ENCODE peak calls at places on chromosome 22, in six cellular contexts. J is IMR-90; Q is neural progenitor cell; Z is uterus; I is HL-60; B is CD8-positive, alpha-beta T cell. Y is an unnamed sample.

GRCh38 chr22:30718491-30718890 is 23.8 kb downstream of the OSBP2 start:
- DNase-seq in J (no peak), Q (no peak), Z (no peak), I (no peak), B (no peak), Y (no peak)

GRCh38 chr22:21628386-21629261 is 1.2 kb downstream of the YDJC start:
- DNase-seq in J (no peak), Q (no peak), Z (no peak), I (peak), B (no peak), Y (no peak)

GRCh38 chr22:50010676-50011446 is 1.7 kb downstream of the IL17REL start:
- DNase-seq in J (no peak), Q (no peak), Z (no peak), I (no peak), B (no peak), Y (no peak)

GRCh38 chr22:20798218-20798617 is 24.3 kb downstream of the SERPIND1 start:
- DNase-seq in J (no peak), Q (no peak), Z (no peak), I (no peak), B (no peak), Y (no peak)

GRCh38 chr22:21778705-21779363 is 43.2 kb upstream of the YPEL1 start:
- DNase-seq in J (peak), Q (no peak), Z (peak), I (no peak), B (no peak), Y (no peak)

GRCh38 chr22:43995798-43996169 is 28.3 kb upstream of the PARVB start:
- DNase-seq in J (no peak), Q (no peak), Z (no peak), I (no peak), B (no peak), Y (no peak)

GRCh38 chr22:24338701-24339451 is 68.2 kb downstream of the SPECC1L start:
- DNase-seq in J (peak), Q (peak), Z (no peak), I (no peak), B (no peak), Y (no peak)

GRCh38 chr22:44729391-44730012 is 22.9 kb upstream of the ARHGAP8 start:
- DNase-seq in J (peak), Q (no peak), Z (peak), I (peak), B (no peak), Y (no peak)

GRCh38 chr22:38205261-38206128 is 3.7 kb downstream of the MAFF start:
- DNase-seq in J (peak), Q (no peak), Z (peak), I (no peak), B (no peak), Y (no peak)

GRCh38 chr22:28670153-28670552 is 9.5 kb downstream of the TTC28 start:
- DNase-seq in J (no peak), Q (no peak), Z (no peak), I (no peak), B (no peak), Y (no peak)

GRCh38 chr22:42116848-42117424 is 13.7 kb downstream of the CYP2D6 start:
- DNase-seq in J (peak), Q (peak), Z (no peak), I (no peak), B (no peak), Y (peak)

GRCh38 chr22:20651286-20651685 is 122.6 kb upstream of the SERPIND1 start:
- DNase-seq in J (no peak), Q (no peak), Z (no peak), I (no peak), B (no peak), Y (no peak)

GRCh38 chr22:43088979-43089717 is at the start of gene TTLL1:
- DNase-seq in J (peak), Q (peak), Z (peak), I (peak), B (peak), Y (peak)

GRCh38 chr22:48332438-48333322 is 1495.0 kb downstream of the BRD1 start:
- DNase-seq in J (no peak), Q (no peak), Z (no peak), I (no peak), B (no peak), Y (no peak)

GRCh38 chr22:25735657-25736056 is 6.3 kb upstream of the MYO18B start:
- DNase-seq in J (no peak), Q (no peak), Z (no peak), I (no peak), B (no peak), Y (no peak)
- H3K27ac ChIP-seq in J (no peak), Q (no peak), Z (no peak), I (peak), B (no peak), Y (no peak)

DNA sequence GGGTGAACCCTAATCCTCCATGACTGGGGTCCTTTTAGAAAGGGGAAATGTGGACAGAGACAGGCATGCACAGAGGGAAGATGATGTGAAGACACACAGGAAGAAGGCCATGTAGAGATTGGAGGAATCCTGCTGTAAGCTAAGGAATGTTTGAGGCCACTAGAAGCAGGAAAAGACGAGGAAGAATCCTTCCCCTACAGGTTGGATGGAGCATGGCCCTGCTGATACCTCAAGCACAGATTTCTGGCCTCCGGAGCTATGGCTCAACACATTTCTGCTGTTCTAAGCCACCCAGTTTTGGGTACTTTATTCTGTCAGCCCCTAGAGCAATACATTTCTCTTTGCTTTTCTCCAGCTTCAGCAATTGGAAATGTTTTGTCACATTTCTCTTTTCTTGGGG is 487.0 kb downstream of the MIAT start:
- DNase-seq in J (no peak), Q (no peak), Z (no peak), I (no peak), B (no peak), Y (no peak)
- TF ChIP-seq CTCF in J (no peak), Q (peak), Z (no peak), I (no peak), B (no peak), Y (no peak)

DNA sequence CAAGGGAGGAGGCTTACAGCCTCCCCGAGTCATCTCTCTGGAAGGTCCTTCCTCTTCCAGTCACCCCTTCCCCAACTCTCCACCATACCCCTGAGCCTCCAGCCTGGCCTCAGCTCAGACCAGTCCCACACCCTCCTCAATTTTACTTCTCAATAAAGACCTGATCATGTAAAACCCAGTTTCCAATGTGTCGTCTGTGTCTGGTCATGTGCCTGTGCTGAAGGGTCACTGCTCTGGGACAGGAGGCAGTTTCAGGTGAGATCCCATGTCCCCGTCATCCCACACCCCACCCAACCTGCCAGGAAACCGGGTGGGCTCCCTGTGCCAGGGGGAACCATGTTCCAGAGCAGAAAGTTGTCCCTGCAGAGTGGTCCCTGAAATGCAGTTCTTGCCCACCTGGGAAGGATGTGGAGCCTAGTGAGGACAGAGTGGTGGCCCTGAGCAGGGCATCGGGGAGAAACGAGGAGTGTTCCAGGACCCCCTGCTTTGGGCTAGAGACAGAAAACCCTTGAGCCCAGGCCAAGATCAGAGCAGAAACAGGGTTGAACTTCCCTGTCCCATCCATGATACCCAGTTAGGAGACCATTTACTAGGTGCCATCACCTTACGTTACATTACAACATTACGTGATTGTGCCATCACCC is 19.4 kb downstream of the IGLL5 start:
- DNase-seq in J (no peak), Q (no peak), Z (no peak), I (no peak), B (no peak), Y (no peak)
- H3K27ac ChIP-seq in J (no peak), Q (no peak), Z (no peak), I (no peak), B (no peak), Y (no peak)

DNA sequence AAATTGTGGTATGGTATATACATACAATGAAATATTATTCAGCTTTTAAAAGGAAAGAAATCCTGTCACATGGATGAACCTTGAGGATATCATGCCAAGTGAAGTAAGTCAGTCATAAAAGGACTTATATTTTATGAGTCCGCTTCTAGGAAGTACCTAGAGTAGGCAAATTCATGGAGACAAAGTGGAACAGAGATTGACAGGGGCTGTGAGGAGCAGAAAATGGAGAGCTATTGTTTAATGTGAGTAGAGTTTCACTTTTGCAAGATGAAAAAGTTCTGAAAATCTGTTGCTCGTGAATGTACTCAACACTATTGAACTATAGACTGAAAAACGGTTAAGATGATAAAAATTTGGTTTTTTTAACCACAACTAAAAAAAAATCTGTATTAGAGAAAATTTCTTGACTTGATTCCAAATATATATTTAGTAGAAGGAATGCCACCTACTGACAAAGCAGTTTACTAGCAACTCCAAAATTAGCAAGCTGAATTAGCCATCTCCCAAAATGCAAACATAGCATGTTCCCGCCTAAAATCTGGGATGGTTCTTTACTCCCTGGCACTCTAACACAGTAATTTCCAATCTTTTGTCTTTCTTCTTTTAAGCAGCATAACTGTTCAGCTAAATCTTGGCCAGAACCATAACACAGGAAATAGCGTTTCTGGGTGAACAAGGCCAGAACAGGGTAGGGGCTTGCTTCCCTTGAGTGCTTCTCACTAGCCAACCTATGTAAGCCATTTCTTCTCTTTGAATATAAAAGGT is 1.5 kb downstream of the UFD1 start:
- DNase-seq in J (peak), Q (no peak), Z (no peak), I (no peak), B (no peak), Y (peak)
- TF ChIP-seq CTCF in J (peak), Q (peak), Z (no peak), I (no peak), B (no peak), Y (peak)

GRCh38 chr22:35893698-35894097 is 134.9 kb downstream of the RBFOX2 start:
- DNase-seq in J (peak), Q (no peak), Z (peak), I (no peak), B (no peak), Y (peak)
- H3K27ac ChIP-seq in J (no peak), Q (no peak), Z (peak), I (no peak), B (no peak), Y (peak)

GRCh38 chr22:39677967-39678366 is 107.4 kb downstream of the CACNA1I start:
- DNase-seq in J (no peak), Q (no peak), Z (no peak), I (no peak), B (no peak), Y (no peak)
- TF ChIP-seq CTCF in J (no peak), Q (no peak), Z (no peak), I (no peak), B (no peak), Y (no peak)

GRCh38 chr22:32396746-32397145 is 15.3 kb downstream of the RTCB start:
- DNase-seq in J (no peak), Q (no peak), Z (no peak), I (no peak), B (no peak), Y (no peak)

GRCh38 chr22:32396255-32396654 is 15.8 kb downstream of the RTCB start:
- DNase-seq in J (no peak), Q (no peak), Z (no peak), I (no peak), B (no peak), Y (no peak)

GRCh38 chr22:32407332-32407731 is 4.7 kb downstream of the RTCB start:
- DNase-seq in J (no peak), Q (no peak), Z (no peak), I (no peak), B (no peak), Y (peak)

GRCh38 chr22:32401486-32401885 is 10.6 kb downstream of the RTCB start:
- DNase-seq in J (no peak), Q (no peak), Z (no peak), I (no peak), B (no peak), Y (no peak)
- H3K27ac ChIP-seq in J (no peak), Q (no peak), Z (no peak), I (no peak), B (no peak), Y (no peak)

GRCh38 chr22:36411589-36412258 is 24.0 kb upstream of the MYH9 start:
- DNase-seq in J (no peak), Q (no peak), Z (no peak), I (no peak), B (no peak), Y (no peak)

GRCh38 chr22:36406721-36407120 is 19.0 kb upstream of the MYH9 start:
- DNase-seq in J (no peak), Q (no peak), Z (no peak), I (no peak), B (no peak), Y (no peak)

GRCh38 chr22:36413022-36413770 is 25.4 kb upstream of the MYH9 start:
- DNase-seq in J (peak), Q (no peak), Z (no peak), I (no peak), B (no peak), Y (no peak)

GRCh38 chr22:36409067-36409466 is 21.3 kb upstream of the MYH9 start:
- DNase-seq in J (no peak), Q (no peak), Z (no peak), I (no peak), B (no peak), Y (no peak)

GRCh38 chr22:36409911-36410756 is 22.4 kb upstream of the MYH9 start:
- DNase-seq in J (no peak), Q (peak), Z (peak), I (no peak), B (peak), Y (peak)
- TF ChIP-seq CTCF in J (no peak), Q (peak), Z (no peak), I (no peak), B (no peak), Y (no peak)

GRCh38 chr22:36470994-36471331 is 10.5 kb downstream of the TXN2 start:
- DNase-seq in J (peak), Q (no peak), Z (peak), I (no peak), B (no peak), Y (no peak)

GRCh38 chr22:36472689-36473088 is 8.8 kb downstream of the TXN2 start:
- DNase-seq in J (no peak), Q (no peak), Z (no peak), I (no peak), B (no peak), Y (no peak)

GRCh38 chr22:36469094-36469710 is 12.2 kb downstream of the TXN2 start:
- DNase-seq in J (no peak), Q (no peak), Z (no peak), I (no peak), B (no peak), Y (no peak)

GRCh38 chr22:36470162-36470993 is 11.1 kb downstream of the TXN2 start:
- DNase-seq in J (peak), Q (peak), Z (peak), I (peak), B (peak), Y (peak)

DNA sequence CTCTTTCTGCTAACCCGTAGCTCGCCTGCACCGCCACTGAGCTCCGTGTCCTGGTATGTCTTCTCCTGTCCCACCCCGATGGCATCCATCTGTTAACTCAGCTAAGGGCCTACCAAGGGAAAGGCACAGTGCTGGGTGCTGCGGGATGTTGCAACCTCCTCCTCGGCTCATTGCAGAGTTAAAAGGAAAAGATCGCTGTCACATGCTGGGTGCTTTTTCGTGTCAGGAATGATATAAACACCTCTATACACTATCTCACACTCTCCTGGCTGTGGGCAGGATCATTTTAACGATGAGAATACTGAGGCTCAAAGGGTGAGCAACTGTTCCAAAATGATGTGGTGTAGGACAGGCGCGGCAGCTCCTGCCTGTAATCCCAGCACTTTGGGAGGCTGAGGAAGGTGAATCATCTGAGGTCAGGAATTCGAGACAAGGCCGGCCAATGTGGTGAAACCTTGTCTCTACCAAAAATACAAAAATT is 10.1 kb downstream of the TXN2 start:
- DNase-seq in J (peak), Q (no peak), Z (no peak), I (no peak), B (no peak), Y (no peak)
- H3K27ac ChIP-seq in J (peak), Q (no peak), Z (peak), I (no peak), B (no peak), Y (no peak)

Y was measured in OCI-LY7.